ENCODE peak calls at places on chromosomes 16 and 17, in seven cellular contexts. A, W, G, H, J, T and M are unnamed samples.

GRCh38 chr17:63588797-63589196 is 11.9 kb upstream of the TACO1 start:
- DNase-seq in A (no peak), J (no peak), T (no peak), G (no peak), H (no peak), W (no peak), M (no peak)

GRCh38 chr16:48623304-48624016 is 13.5 kb upstream of the N4BP1 start:
- DNase-seq in J (peak; percentile 72), W (peak; percentile 41), T (peak; percentile 87), H (peak; percentile 94), G (peak; percentile 83), A (peak; percentile 82), M (peak; percentile 78)

GRCh38 chr17:37567137-37567927 is 41.9 kb downstream of the SYNRG start:
- DNase-seq in T (no peak), J (no peak), G (no peak), W (no peak), H (no peak), A (no peak), M (no peak)

GRCh38 chr16:58217341-58217925 is 19.5 kb upstream of the CSNK2A2 start:
- DNase-seq in G (no peak), T (no peak), A (no peak), J (no peak), H (no peak), W (no peak), M (no peak)

GRCh38 chr17:80330276-80330675 is 69.6 kb downstream of the RNF213 start:
- DNase-seq in G (no peak), W (no peak), J (no peak), A (no peak), H (no peak), T (no peak), M (no peak)

GRCh38 chr17:622356-622755 is 92.3 kb downstream of the VPS53 start:
- DNase-seq in W (no peak), H (no peak), T (no peak), J (no peak), G (no peak), A (no peak), M (no peak)

GRCh38 chr17:2090804-2091534 is 36.1 kb downstream of the HIC1 start:
- DNase-seq in H (peak; percentile 87), W (no peak), A (peak; percentile 81), J (no peak), T (peak; percentile 74), G (no peak), M (no peak)

GRCh38 chr17:2909164-2909852 is 113.1 kb downstream of the RAP1GAP2 start:
- DNase-seq in G (no peak), T (no peak), H (no peak), W (no peak), J (no peak), A (no peak), M (no peak)

DNA sequence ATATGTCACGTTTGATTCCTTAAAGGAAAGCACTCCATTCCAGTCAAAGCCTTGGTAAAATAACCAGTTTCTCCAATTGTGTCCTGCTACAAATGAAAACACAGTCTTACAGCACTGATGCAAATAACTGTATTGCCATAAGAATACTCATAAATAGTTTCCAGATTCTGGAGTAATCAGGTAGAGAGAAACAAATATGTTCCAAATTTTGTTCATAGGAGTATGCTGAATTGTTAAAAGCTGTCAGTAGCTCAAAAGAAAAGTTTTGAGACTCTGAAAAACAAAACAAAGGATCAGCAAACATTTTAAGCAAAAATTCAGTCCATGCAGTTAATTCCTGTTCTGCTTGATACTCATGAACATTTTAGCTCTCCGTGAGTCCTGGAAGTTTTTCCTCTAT is 7.8 kb downstream of the DHRS7B start:
- DNase-seq in J (no peak), W (no peak), A (no peak), G (no peak), T (no peak), H (no peak), M (no peak)
- H3K9me3 ChIP-seq in J (no peaks in the 10 kb centered on the region), W (peaks cover 3% of the 10 kb centered on the region), A (no peaks in the 10 kb centered on the region), G (no peaks in the 10 kb centered on the region), T (peaks cover 40% of the 10 kb centered on the region), H (peaks cover 77% of the 10 kb centered on the region), M (no peaks in the 10 kb centered on the region)

DNA sequence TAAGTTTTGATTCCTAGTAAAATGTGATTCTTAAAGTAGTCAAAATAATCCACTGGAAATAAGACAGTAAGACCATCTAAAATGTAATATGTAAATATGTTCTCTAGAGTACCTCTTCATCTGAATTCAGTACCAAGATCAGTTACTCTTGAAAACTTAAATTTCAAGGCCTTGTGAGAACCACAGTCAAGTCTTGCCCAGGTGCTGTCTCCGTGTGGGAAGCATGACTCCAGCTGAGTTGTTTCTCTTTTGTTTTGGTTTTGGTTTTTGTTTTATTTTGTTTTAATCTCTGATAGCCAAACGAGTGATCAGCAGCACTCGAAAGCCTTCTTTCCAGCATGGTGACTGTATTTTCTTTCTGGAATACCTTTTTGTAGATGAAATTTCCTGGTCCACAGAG is 907.0 kb downstream of the KCNJ18 start:
- DNase-seq in A (no peak), H (no peak), J (no peak), T (no peak), W (no peak), G (no peak), M (no peak)
- H3K9me3 ChIP-seq in A (no peaks in the 10 kb centered on the region), H (peaks cover 81% of the 10 kb centered on the region), J (no peaks in the 10 kb centered on the region), T (peaks cover 54% of the 10 kb centered on the region), W (no peaks in the 10 kb centered on the region), G (no peaks in the 10 kb centered on the region), M (no peaks in the 10 kb centered on the region)

GRCh38 chr17:70478883-70479282 is 309.6 kb downstream of the KCNJ2 start:
- DNase-seq in A (no peak), H (no peak), J (no peak), T (no peak), W (no peak), G (no peak), M (no peak)
- H3K9me3 ChIP-seq in A (no peaks in the 10 kb centered on the region), H (peaks cover 9% of the 10 kb centered on the region), J (no peaks in the 10 kb centered on the region), T (no peaks in the 10 kb centered on the region), W (no peaks in the 10 kb centered on the region), G (no peaks in the 10 kb centered on the region), M (no peaks in the 10 kb centered on the region)

GRCh38 chr16:35234679-35235078 is 1775.3 kb downstream of the TP53TG3F start:
- DNase-seq in T (no peak), A (no peak), G (no peak), W (no peak), H (no peak), J (no peak), M (no peak)

GRCh38 chr16:35239561-35239960 is 1780.1 kb downstream of the TP53TG3F start:
- DNase-seq in G (no peak), W (no peak), J (no peak), A (no peak), T (no peak), H (no peak), M (no peak)
- H3K9me3 ChIP-seq in G (no peaks in the 10 kb centered on the region), W (no peaks in the 10 kb centered on the region), J (no peaks in the 10 kb centered on the region), A (no peaks in the 10 kb centered on the region), T (peaks cover 24% of the 10 kb centered on the region), H (peaks cover 91% of the 10 kb centered on the region), M (no peaks in the 10 kb centered on the region)

GRCh38 chr16:11487289-11487688 is 99.4 kb downstream of the LITAF start:
- DNase-seq in H (no peak), J (no peak), T (no peak), A (no peak), W (no peak), G (no peak), M (no peak)
- H3K9me3 ChIP-seq in H (no peaks in the 10 kb centered on the region), J (no peaks in the 10 kb centered on the region), T (no peaks in the 10 kb centered on the region), A (no peaks in the 10 kb centered on the region), W (peaks cover 6% of the 10 kb centered on the region), G (no peaks in the 10 kb centered on the region), M (no peaks in the 10 kb centered on the region)